ENCODE peak calls at places on chromosomes 7 and 10, in six cellular contexts. I, C, J, H, T and M are unnamed samples.

GRCh38 chr7:17402628-17403278 is 104.3 kb downstream of the AHR start:
- DNase-seq in I (no peak), C (no peak), J (peak; percentile 90), H (no peak), T (no peak), M (no peak)

GRCh38 chr7:132145466-132145865 is 430.8 kb downstream of the PLXNA4 start:
- DNase-seq in I (no peak), C (no peak), J (no peak), H (no peak), T (no peak), M (no peak)

GRCh38 chr7:157817433-157817832 is 480.6 kb downstream of the DNAJB6 start:
- DNase-seq in I (no peak), C (no peak), J (no peak), H (no peak), T (no peak), M (no peak)

GRCh38 chr10:33913194-33913593 is 578.7 kb upstream of the NRP1 start:
- DNase-seq in I (no peak), C (no peak), J (no peak), H (no peak), T (no peak), M (no peak)

GRCh38 chr7:111587126-111587525 is 24.8 kb upstream of the IMMP2L start:
- DNase-seq in I (peak; percentile 26), C (no peak), J (no peak), H (no peak), T (no peak), M (no peak)

GRCh38 chr7:138668197-138668596 is 33.0 kb downstream of the SVOPL start:
- DNase-seq in I (no peak), C (no peak), J (no peak), H (no peak), T (no peak), M (no peak)

GRCh38 chr7:143229054-143229790 is 7.4 kb downstream of the TAS2R40 start:
- DNase-seq in I (peak; percentile 17), C (no peak), J (no peak), H (no peak), T (no peak), M (no peak)

GRCh38 chr7:151880688-151881087 is 3.8 kb upstream of the PRKAG2 start:
- DNase-seq in I (no peak), C (no peak), J (no peak), H (no peak), T (no peak), M (no peak)

GRCh38 chr7:18509491-18509890 is 13.9 kb downstream of the HDAC9 start:
- DNase-seq in I (no peak), C (no peak), J (no peak), H (no peak), T (no peak), M (no peak)
- TF ChIP-seq JUND in I (no peak), C (no peak), J (no peak), H (no peak), T (no peak), M (no peak)

DNA sequence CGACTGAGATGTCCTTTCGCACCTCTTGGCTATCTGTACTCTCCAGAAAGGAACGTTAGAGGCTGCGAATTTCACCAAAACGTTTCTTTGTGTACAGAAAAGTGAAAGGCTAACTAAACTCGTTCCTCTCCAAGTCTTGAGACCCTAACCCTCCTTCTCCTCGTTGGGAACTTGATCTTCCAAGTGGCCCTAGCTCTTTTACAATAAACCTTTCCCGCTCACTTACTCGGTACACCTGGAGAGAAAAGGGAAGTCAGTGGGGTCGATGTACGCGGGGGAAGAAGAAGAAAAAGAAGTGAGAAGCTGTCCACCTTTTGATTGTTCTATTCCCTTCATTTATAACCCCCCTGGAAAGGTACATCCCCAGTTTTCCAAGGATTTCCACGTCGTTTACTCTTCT is 164.9 kb upstream of the PPP1R3A start:
- DNase-seq in I (peak; percentile 28), C (no peak), J (no peak), H (no peak), T (no peak), M (no peak)
- H2AFZ ChIP-seq in I (no peak overlapping the region), C (no peak overlapping the region), J (no peak overlapping the region), H (peak overlapping the region; percentile 18), T (no peak overlapping the region), M (no peak overlapping the region)

GRCh38 chr7:128957613-128958012 is 19.9 kb downstream of the IRF5 start:
- DNase-seq in I (no peak), C (no peak), J (no peak), H (no peak), T (no peak), M (no peak)

GRCh38 chr7:128954150-128954549 is 16.4 kb downstream of the IRF5 start:
- DNase-seq in I (no peak), C (no peak), J (no peak), H (no peak), T (no peak), M (no peak)

GRCh38 chr7:128955981-128956380 is 18.3 kb downstream of the IRF5 start:
- DNase-seq in I (no peak), C (no peak), J (no peak), H (no peak), T (no peak), M (no peak)

GRCh38 chr7:128959296-128959695 is 21.6 kb downstream of the IRF5 start:
- DNase-seq in I (no peak), C (no peak), J (no peak), H (no peak), T (no peak), M (no peak)

DNA sequence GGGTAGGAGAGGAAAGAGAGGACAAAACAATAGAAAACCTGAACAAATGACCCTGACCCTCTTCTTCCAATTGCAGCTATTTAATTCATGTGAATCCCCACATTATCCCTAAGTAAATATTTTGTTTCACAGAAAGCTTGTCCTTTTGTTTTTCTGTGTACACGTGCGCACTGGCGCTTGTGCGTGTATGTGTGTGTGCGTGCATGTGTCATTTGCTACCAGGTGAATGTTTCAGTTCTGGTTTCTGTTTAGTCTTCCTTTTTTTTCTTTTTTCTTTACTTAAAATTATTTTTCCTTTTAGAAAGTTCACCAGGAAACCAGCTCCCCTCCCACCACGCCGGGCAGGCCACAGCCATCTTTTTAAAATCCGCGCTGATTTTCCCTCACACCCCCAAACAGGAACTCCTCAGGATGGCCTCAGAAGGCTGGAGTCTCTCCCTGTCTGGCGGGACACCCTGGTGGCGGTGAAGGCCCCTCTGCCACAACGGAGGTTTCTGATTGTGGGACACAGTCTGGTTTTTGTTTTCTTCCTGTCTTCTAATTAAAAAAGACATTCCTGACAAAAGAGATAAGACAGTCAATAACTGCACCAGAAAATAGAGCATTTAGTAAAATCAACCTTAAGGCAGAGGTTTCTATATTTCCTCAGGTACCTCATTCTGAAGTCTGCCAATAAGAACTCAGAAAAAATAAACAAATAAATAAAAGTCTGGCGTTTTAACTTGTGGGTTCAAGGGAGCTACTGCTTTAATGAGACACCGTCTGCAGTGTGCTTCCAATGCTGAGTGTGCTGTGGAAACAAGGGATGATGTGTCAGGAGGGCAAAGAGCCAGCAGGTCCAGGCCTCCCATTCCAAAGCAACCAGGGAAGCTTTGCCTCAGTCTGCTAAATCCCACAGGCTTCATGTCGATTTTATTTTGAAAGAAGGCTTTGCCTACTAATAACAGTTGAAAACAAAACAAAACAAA is 17.4 kb downstream of the IRF5 start:
- DNase-seq in I (peak; percentile 86), C (no peak), J (no peak), H (no peak), T (no peak), M (no peak)
- TF ChIP-seq JUND in I (no peak), C (no peak), J (no peak), H (no peak), T (no peak), M (no peak)

GRCh38 chr7:126486806-126487205 is 765.9 kb downstream of the GRM8 start:
- DNase-seq in I (no peak), C (no peak), J (no peak), H (no peak), T (no peak), M (no peak)
- H2AFZ ChIP-seq in I (no peak overlapping the region), C (no peak overlapping the region), J (no peak overlapping the region), H (no peak overlapping the region), T (no peak overlapping the region), M (no peak overlapping the region)

DNA sequence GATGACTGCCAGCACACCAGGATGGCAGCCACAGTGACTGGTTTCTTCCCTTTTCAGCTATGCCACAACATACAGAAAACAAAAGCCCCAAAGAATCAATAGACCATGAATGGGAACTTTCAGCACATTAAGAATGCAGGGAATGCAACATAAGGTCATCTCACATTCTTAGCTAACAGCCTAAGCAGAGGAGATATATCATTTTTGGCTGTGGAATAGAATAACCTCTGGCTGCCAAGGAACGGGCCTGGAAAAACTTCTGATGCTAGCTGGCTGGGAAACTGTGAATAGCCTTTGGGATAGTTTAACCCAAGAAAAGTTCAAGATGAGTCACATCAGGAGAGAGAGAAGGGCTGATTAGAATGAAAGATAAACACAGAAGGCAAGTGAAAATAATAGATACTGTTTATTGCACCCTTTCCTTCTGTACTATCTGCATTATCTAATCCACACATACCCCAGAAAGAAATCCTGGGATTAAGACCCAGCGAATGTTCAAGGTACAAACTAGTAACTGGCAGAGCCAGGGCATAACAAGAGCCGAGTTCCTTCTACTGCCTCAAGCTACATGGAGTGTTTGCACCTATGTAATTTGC is 169.2 kb downstream of the SEMA3A start:
- DNase-seq in I (no peak), C (peak; percentile 75), J (no peak), H (peak; percentile 15), T (no peak), M (peak; percentile 51)
- TF ChIP-seq JUND in I (peak; percentile 99), C (no peak), J (no peak), H (no peak), T (no peak), M (peak; percentile 58)

GRCh38 chr10:110803830-110804338 is 67.8 kb upstream of the PDCD4 start:
- DNase-seq in I (peak; percentile 72), C (peak; percentile 45), J (peak; percentile 47), H (peak; percentile 17), T (peak; percentile 24), M (no peak)
- H2AFZ ChIP-seq in I (no peak overlapping the region), C (peak overlapping the region; percentile 16), J (peak overlapping the region; percentile 53), H (peak overlapping the region; percentile 99), T (no peak overlapping the region), M (no peak overlapping the region)